ENCODE peak calls at places on chromosome 6, in ten cellular contexts. I, B, P, T, Q, Z, K, O, V and G are unnamed samples.

GRCh38 chr6:131519670-131520436 is 53.2 kb upstream of the ARG1 start:
- DNase-seq in I (no peak), B (no peak), P (peak), T (peak), Q (peak), Z (peak), K (peak), O (no peak), V (no peak), G (no peak)

GRCh38 chr6:135128268-135128914 is 52.7 kb upstream of the MYB start:
- DNase-seq in I (no peak), B (no peak), P (no peak), T (no peak), Q (no peak), Z (no peak), K (no peak), O (peak), V (no peak), G (no peak)

GRCh38 chr6:36381502-36382389 is 5.7 kb downstream of the ETV7 start:
- DNase-seq in I (no peak), B (no peak), P (no peak), T (no peak), Q (no peak), Z (no peak), K (no peak), O (no peak), V (no peak), G (no peak)

GRCh38 chr6:11964101-11964500 is 48.0 kb upstream of the HIVEP1 start:
- DNase-seq in I (no peak), B (no peak), P (no peak), T (no peak), Q (no peak), Z (no peak), K (no peak), O (no peak), V (no peak), G (no peak)

GRCh38 chr6:163179061-163179460 is 235.5 kb upstream of the QKI start:
- DNase-seq in I (no peak), B (no peak), P (no peak), T (no peak), Q (no peak), Z (no peak), K (no peak), O (no peak), V (no peak), G (no peak)

GRCh38 chr6:169167581-169168301 is 85.9 kb downstream of the THBS2 start:
- DNase-seq in I (peak), B (peak), P (no peak), T (no peak), Q (peak), Z (peak), K (no peak), O (no peak), V (peak), G (no peak)

GRCh38 chr6:39653631-39654030 is 71.6 kb downstream of the KIF6 start:
- DNase-seq in I (no peak), B (no peak), P (no peak), T (peak), Q (no peak), Z (no peak), K (no peak), O (no peak), V (no peak), G (no peak)

GRCh38 chr6:113095836-113096235 is 748.7 kb downstream of the RFPL4B start:
- DNase-seq in I (no peak), B (no peak), P (no peak), T (no peak), Q (no peak), Z (no peak), K (no peak), O (no peak), V (no peak), G (no peak)

GRCh38 chr6:7868926-7869325 is 41.7 kb downstream of the TXNDC5 start:
- DNase-seq in I (no peak), B (no peak), P (no peak), T (no peak), Q (no peak), Z (no peak), K (no peak), O (no peak), V (no peak), G (no peak)

GRCh38 chr6:39553811-39554802 is 171.1 kb downstream of the KIF6 start:
- DNase-seq in I (peak), B (no peak), P (no peak), T (no peak), Q (peak), Z (no peak), K (no peak), O (no peak), V (no peak), G (no peak)

GRCh38 chr6:142822882-142823578 is 121.9 kb downstream of the HIVEP2 start:
- DNase-seq in I (no peak), B (no peak), P (no peak), T (no peak), Q (no peak), Z (no peak), K (peak), O (no peak), V (no peak), G (no peak)
- TF ChIP-seq CTCF in I (peak), B (no peak), P (peak), T (peak), Q (no peak), Z (peak), K (peak), O (peak), V (peak), G (no peak)

DNA sequence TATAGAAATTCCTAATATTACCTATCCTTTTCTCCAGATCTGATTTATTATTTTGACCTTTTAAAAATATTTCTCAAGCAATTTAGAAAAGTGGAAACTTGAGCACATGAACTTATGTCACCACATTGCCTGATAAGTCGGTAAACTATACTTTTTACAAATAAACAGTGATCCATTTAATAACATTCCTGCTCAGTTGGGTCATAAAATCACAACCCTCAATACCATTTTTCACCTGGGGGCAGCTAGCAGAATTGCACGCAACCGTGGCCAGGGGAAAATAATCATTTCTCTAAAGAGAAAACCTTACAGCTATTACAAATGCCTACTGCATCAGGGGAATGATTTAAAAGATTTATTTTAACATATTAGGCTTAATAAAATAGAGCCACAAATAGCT is 614.5 kb downstream of the PHF3 start:
- DNase-seq in I (no peak), B (no peak), P (no peak), T (no peak), Q (no peak), Z (no peak), K (no peak), O (no peak), V (no peak), G (no peak)
- TF ChIP-seq CTCF in I (no peak), B (no peak), P (no peak), T (peak), Q (no peak), Z (peak), K (peak), O (no peak), V (no peak), G (no peak)

GRCh38 chr6:106334646-106335448 is 9.3 kb upstream of the ATG5 start:
- DNase-seq in I (no peak), B (peak), P (no peak), T (peak), Q (peak), Z (peak), K (no peak), O (peak), V (peak), G (peak)

GRCh38 chr6:106339334-106340029 is 13.9 kb upstream of the ATG5 start:
- DNase-seq in I (no peak), B (no peak), P (peak), T (peak), Q (peak), Z (peak), K (peak), O (no peak), V (peak), G (peak)
- TF ChIP-seq CTCF in I (peak), B (peak), P (peak), T (peak), Q (peak), Z (peak), K (peak), O (peak), V (peak), G (peak)

DNA sequence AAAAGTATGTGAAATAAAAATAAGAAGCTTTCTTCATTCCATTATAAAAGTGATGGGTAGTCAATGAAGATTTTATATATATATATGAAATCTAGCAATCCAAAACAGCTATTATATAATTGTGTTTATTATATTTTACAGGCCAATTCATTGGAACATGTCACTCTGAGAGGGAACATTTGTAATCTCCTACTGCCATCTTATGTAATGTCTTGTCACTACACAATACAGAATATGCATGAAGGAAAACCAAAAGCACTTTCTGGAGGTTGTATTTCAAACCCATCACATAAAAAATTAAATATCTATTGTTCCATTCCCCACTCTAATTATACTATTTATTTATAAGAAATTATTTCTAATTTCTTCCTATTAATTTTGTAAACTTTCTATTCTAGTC is 31.5 kb upstream of the IRAK1BP1 start:
- DNase-seq in I (no peak), B (no peak), P (no peak), T (no peak), Q (peak), Z (peak), K (no peak), O (no peak), V (no peak), G (no peak)
- TF ChIP-seq CTCF in I (no peak), B (peak), P (no peak), T (peak), Q (no peak), Z (peak), K (no peak), O (peak), V (no peak), G (no peak)

DNA sequence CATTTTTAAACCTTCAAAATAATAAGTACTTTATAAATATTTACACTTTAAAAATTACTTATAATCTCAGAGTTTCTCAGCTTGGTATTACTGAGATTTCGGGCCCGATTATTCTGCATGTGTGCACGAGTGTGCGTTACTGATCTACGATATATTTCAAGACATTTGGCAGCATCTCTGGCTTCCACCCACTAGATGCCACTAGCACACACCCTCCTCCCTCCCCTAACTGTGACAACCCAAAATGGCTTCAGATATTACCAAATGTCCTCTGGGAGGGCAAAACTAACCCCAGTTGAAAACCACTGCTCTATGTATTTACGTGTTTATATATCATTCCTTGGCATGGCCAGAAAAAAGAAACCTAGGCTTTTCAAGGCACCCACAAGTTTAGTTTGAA is 95.9 kb downstream of the FYN start:
- DNase-seq in I (no peak), B (no peak), P (no peak), T (no peak), Q (no peak), Z (no peak), K (no peak), O (no peak), V (no peak), G (no peak)
- TF ChIP-seq CTCF in I (no peak), B (no peak), P (no peak), T (no peak), Q (no peak), Z (no peak), K (no peak), O (no peak), V (peak), G (no peak)

GRCh38 chr6:45807610-45808009 is 208.1 kb downstream of the CLIC5 start:
- DNase-seq in I (no peak), B (no peak), P (no peak), T (no peak), Q (no peak), Z (no peak), K (no peak), O (no peak), V (no peak), G (no peak)

GRCh38 chr6:45801471-45802289 is 214.0 kb downstream of the CLIC5 start:
- DNase-seq in I (no peak), B (no peak), P (no peak), T (no peak), Q (no peak), Z (peak), K (no peak), O (no peak), V (no peak), G (no peak)

GRCh38 chr6:45808041-45808440 is 207.6 kb downstream of the CLIC5 start:
- DNase-seq in I (no peak), B (no peak), P (no peak), T (no peak), Q (no peak), Z (no peak), K (no peak), O (no peak), V (no peak), G (no peak)

GRCh38 chr6:45806172-45806571 is 209.5 kb downstream of the CLIC5 start:
- DNase-seq in I (no peak), B (no peak), P (no peak), T (no peak), Q (no peak), Z (no peak), K (no peak), O (no peak), V (no peak), G (no peak)

DNA sequence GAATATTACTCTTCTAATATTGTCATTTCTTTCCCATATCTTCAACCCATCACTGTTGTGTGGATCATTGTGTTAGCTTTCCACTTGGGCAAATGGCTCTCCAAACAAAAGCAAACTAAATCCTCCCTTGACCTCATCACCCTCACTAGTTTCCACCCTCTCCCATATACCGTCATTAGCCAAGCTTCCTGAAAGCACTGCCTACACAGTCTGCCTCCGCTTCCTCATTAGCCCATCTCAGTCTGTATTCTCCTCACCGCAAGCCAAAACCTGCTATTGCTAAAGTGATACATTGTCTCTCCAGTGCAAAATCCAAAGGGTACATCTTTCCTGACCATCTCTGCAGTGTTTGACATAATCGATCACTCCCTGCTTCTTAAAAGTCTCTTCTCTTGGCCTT is 212.6 kb downstream of the CLIC5 start:
- DNase-seq in I (no peak), B (no peak), P (no peak), T (no peak), Q (no peak), Z (no peak), K (no peak), O (no peak), V (no peak), G (no peak)
- TF ChIP-seq CTCF in I (no peak), B (no peak), P (no peak), T (no peak), Q (no peak), Z (no peak), K (no peak), O (no peak), V (no peak), G (no peak)

DNA sequence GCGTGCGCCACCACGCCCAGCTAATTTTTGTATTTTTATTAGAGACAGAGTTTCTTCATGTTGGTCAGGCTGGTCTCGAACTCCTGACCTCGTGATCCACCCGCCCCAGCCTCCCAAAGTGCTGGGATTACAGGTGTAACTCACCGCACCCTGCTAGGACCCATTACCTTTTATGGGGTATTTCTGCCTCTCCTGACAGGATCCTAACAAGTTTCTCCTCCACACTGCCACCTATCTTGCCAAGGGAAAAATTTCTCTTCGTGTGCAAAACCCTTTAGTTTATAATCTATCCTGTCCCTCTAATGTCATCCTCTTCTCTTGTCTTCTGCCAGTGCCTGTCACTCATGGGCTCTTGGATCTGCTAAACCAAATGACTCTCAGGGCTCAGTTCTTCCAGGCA is 1.9 kb downstream of the STMND1 start:
- DNase-seq in I (no peak), B (no peak), P (no peak), T (no peak), Q (peak), Z (no peak), K (no peak), O (no peak), V (no peak), G (no peak)
- TF ChIP-seq CTCF in I (no peak), B (no peak), P (no peak), T (peak), Q (peak), Z (no peak), K (no peak), O (no peak), V (no peak), G (no peak)

DNA sequence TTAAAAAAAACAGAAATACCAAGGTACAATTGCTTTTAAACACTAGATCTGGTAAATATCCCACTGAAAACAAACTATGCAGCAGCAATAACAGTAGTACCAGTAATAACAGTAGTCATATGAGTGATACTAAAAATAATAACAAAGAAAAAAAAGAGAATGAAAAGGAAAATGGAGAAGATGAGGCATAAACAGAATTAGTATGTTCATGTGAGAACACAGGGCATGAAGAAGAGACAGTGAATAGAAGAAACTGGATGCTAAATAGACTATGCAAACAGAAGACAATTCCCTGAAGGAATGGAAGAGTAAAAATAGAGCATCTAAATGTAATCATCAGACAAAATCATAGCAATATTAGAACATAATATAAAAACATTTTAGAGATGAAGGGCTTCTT is 121.1 kb downstream of the RNGTT start:
- DNase-seq in I (no peak), B (no peak), P (no peak), T (no peak), Q (no peak), Z (no peak), K (no peak), O (no peak), V (no peak), G (no peak)
- TF ChIP-seq CTCF in I (no peak), B (no peak), P (no peak), T (no peak), Q (no peak), Z (no peak), K (no peak), O (no peak), V (no peak), G (no peak)

DNA sequence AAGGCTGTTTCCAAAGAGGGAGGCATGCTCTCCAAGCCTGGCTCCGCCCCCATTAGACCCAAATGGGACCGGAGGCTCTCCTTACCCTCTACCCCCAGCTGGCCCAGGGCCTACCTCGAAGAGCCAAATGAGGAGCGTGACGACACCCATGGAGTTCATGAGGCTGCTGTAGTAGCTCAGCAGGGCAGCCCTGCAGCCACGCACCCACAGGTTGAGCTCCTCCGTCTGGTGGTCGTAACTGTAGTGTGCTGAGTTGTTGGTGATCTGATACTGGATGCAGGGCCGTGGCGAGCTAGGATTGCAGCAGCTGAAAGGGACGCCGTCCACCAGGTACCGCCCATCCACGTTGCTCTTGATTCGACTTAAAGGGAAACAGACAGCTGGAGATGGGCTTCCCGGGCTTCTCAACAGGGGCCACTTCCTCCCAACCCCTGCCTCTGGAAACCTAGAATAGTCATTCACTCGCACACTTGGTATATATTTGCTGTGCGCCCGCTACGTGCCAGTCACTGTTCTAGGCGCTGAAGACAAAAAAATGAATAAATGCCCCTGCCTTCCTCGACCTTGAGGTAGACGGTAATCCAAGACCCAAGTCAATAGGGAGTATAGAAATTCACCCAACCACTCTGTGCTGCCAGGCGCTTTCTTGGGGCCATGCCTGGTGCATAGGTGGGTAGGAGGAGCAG is 18.0 kb downstream of the PRPH2 start:
- DNase-seq in I (peak), B (peak), P (no peak), T (no peak), Q (no peak), Z (no peak), K (no peak), O (no peak), V (peak), G (no peak)
- TF ChIP-seq CTCF in I (no peak), B (no peak), P (no peak), T (no peak), Q (no peak), Z (no peak), K (no peak), O (no peak), V (no peak), G (no peak)

DNA sequence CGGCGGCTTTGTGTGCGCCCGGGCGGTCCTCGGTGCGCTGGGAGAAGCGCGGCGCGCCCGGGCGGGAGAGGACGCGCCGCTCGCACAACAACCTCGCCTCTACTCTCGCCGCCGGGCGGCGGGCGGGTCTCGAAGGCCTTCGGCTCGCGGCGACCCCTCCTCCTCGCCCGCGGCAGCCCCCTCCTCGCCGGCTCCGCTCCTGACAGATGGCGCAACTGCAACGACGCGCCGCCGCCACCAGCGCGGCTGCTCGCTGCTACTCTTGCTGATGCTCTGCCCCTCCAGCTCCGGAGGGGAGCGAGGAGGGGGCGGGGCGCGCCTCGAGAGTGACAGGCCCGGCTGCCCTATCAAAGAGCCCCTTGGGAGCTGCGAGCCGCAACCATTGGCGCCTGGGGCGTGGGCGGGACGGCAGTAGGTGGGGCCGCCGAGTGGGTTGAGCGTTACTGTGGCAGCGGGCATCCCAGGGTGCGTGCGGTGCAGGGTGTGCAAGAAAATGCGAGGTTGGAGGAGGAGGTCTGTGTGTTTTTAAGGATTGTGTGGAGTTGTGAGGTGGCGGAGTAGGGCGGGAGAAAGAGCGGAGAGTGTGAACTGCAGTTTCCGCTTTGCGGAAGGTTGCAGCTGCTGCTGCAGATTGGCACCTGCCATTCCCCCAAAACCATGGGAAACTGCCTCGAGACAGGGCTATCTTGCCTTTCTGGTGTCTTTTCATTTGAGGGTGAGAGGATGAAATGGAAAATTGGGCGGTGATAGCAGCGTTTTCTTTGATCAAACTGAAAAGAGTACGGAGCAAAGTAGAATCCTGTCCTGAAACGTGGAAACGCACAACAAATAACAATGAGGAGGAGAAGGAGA is at the start of gene FYN:
- DNase-seq in I (peak), B (peak), P (peak), T (peak), Q (peak), Z (peak), K (peak), O (peak), V (peak), G (peak)
- TF ChIP-seq CTCF in I (peak), B (peak), P (peak), T (peak), Q (no peak), Z (peak), K (peak), O (peak), V (peak), G (peak)